ENCODE peak calls at places on chromosomes 4 and X, in ten cellular contexts. N is HEK293T; Y is vagina; M is GM06990; B is nucleus accumbens; U is stimulated activated CD4-positive, alpha-beta T cell treated with anti-CD3 and anti-CD28 coated beads, Interleukin-4, amount 100 ng/mL, for 24 hours; I is H54; S is Daoy; L is HT-29; A is mesothelial cell of epicardium. R is an unnamed sample.

GRCh38 chr4:113979157-113979972 is at the start of gene ARSJ:
- DNase-seq in N (peak), Y (no peak), M (no peak), B (peak), U (peak), I (peak), S (peak), L (peak), A (peak), R (no peak)

GRCh38 chrX:72003811-72004750 is 93.4 kb downstream of the NHSL2 start:
- DNase-seq in N (peak), Y (peak), M (no peak), B (no peak), U (no peak), I (no peak), S (peak), L (no peak), A (no peak), R (no peak)

GRCh38 chrX:150366951-150367545 is 3.9 kb downstream of the MAMLD1 start:
- DNase-seq in N (no peak), Y (no peak), M (no peak), B (no peak), U (no peak), I (no peak), S (peak), L (no peak), A (no peak), R (no peak)

GRCh38 chr4:2828758-2829181 is 14.9 kb upstream of the ADD1 start:
- DNase-seq in N (no peak), Y (no peak), M (no peak), B (no peak), U (no peak), I (no peak), S (no peak), L (no peak), A (no peak), R (no peak)

GRCh38 chr4:156686120-156686519 is 285.5 kb downstream of the PDGFC start:
- DNase-seq in N (no peak), Y (no peak), M (no peak), B (no peak), U (no peak), I (no peak), S (peak), L (peak), A (no peak), R (no peak)

GRCh38 chrX:119206203-119206602 is 29.9 kb upstream of the PGRMC1 start:
- DNase-seq in N (no peak), Y (no peak), M (no peak), B (no peak), U (no peak), I (no peak), S (no peak), L (no peak), A (no peak), R (no peak)

GRCh38 chr4:87087015-87087920 is 133.2 kb downstream of the KLHL8 start:
- DNase-seq in N (no peak), Y (no peak), M (no peak), B (no peak), U (no peak), I (no peak), S (no peak), L (no peak), A (no peak), R (no peak)

GRCh38 chrX:109372716-109373115 is 109.2 kb downstream of the GUCY2F start:
- DNase-seq in N (no peak), Y (no peak), M (no peak), B (no peak), U (no peak), I (no peak), S (no peak), L (no peak), A (no peak), R (no peak)

GRCh38 chr4:102213031-102213430 is 132.3 kb downstream of the SLC39A8 start:
- DNase-seq in N (no peak), Y (no peak), M (no peak), B (no peak), U (no peak), I (no peak), S (no peak), L (no peak), A (no peak), R (no peak)

GRCh38 chrX:19888419-19888879 is 1.0 kb upstream of the SH3KBP1 start:
- DNase-seq in N (peak), Y (no peak), M (no peak), B (peak), U (peak), I (peak), S (peak), L (peak), A (no peak), R (peak)

GRCh38 chr4:89109841-89110540 is 1.3 kb upstream of the TIGD2 start:
- DNase-seq in N (no peak), Y (no peak), M (no peak), B (no peak), U (no peak), I (no peak), S (no peak), L (no peak), A (no peak), R (no peak)

GRCh38 chr4:56750231-56750630 is 69.1 kb upstream of the HOPX start:
- DNase-seq in N (no peak), Y (no peak), M (no peak), B (no peak), U (no peak), I (no peak), S (no peak), L (no peak), A (no peak), R (no peak)

GRCh38 chrX:73768886-73769285 is 205.9 kb downstream of the CHIC1 start:
- DNase-seq in N (no peak), Y (no peak), M (no peak), B (no peak), U (no peak), I (no peak), S (no peak), L (no peak), A (no peak), R (no peak)

GRCh38 chrX:526295-527224 is 104.0 kb upstream of the SHOX start:
- DNase-seq in N (no peak), Y (no peak), M (no peak), B (no peak), U (no peak), I (no peak), S (no peak), L (peak), A (no peak), R (no peak)

GRCh38 chr4:84503495-84504437 is 4.7 kb upstream of the NKX6-1 start:
- DNase-seq in N (peak), Y (no peak), M (no peak), B (no peak), U (no peak), I (peak), S (peak), L (peak), A (no peak), R (peak)

GRCh38 chr4:8745036-8745827 is 126.4 kb downstream of the HMX1 start:
- DNase-seq in N (no peak), Y (no peak), M (no peak), B (no peak), U (no peak), I (no peak), S (no peak), L (no peak), A (no peak), R (no peak)

GRCh38 chrX:49610718-49611310 is 12.0 kb downstream of the GAGE1 start:
- DNase-seq in N (peak), Y (no peak), M (no peak), B (no peak), U (no peak), I (no peak), S (peak), L (no peak), A (no peak), R (no peak)

GRCh38 chrX:118585296-118585695 is 89.7 kb downstream of the DOCK11 start:
- DNase-seq in N (no peak), Y (no peak), M (no peak), B (no peak), U (no peak), I (no peak), S (no peak), L (no peak), A (no peak), R (no peak)

GRCh38 chrX:120761810-120762209 is 113.9 kb downstream of the CT47B1 start:
- DNase-seq in N (no peak), Y (no peak), M (no peak), B (no peak), U (no peak), I (no peak), S (no peak), L (no peak), A (no peak), R (no peak)

GRCh38 chrX:3160771-3161170 is 119.5 kb downstream of the ARSF start:
- DNase-seq in N (no peak), Y (no peak), M (no peak), B (no peak), U (no peak), I (no peak), S (no peak), L (no peak), A (no peak), R (no peak)

GRCh38 chrX:96703379-96703778 is 18.7 kb downstream of the DIAPH2 start:
- DNase-seq in N (no peak), Y (no peak), M (no peak), B (no peak), U (no peak), I (no peak), S (no peak), L (no peak), A (no peak), R (no peak)

GRCh38 chr4:14091966-14092365 is 464.4 kb upstream of the BOD1L1 start:
- DNase-seq in N (no peak), Y (no peak), M (no peak), B (no peak), U (no peak), I (no peak), S (no peak), L (no peak), A (no peak), R (no peak)

R was measured in NAMALWA.